ENCODE peak calls at places on chromosomes 3 and 15, in eight cellular contexts. K, L, M, J, W, C, N and P are unnamed samples.

GRCh38 chr15:101439920-101440319 is 49.6 kb downstream of the PCSK6 start:
- DNase-seq in K (no peak), L (no peak), M (no peak), J (no peak), W (no peak), C (no peak), N (no peak), P (no peak)

GRCh38 chr3:14363976-14364375 is 38.4 kb upstream of the SLC6A6 start:
- DNase-seq in K (no peak), L (no peak), M (no peak), J (no peak), W (no peak), C (no peak), N (no peak), P (no peak)

GRCh38 chr3:196569003-196569516 is 600 bp downstream of the FBXO45 start:
- DNase-seq in K (peak; percentile 71), L (peak; percentile 50), M (peak; percentile 14), J (no peak), W (peak; percentile 36), C (peak; percentile 13), N (no peak), P (no peak)

GRCh38 chr3:136787226-136787793 is 31.6 kb upstream of the SLC35G2 start:
- DNase-seq in K (no peak), L (peak; percentile 21), M (peak; percentile 27), J (no peak), W (peak; percentile 50), C (no peak), N (no peak), P (peak; percentile 32)

GRCh38 chr15:37933685-37934084 is 755 bp upstream of the TMCO5A start:
- DNase-seq in K (no peak), L (no peak), M (no peak), J (no peak), W (no peak), C (no peak), N (no peak), P (no peak)

GRCh38 chr3:190811775-190812480 is 50.6 kb downstream of the GMNC start:
- DNase-seq in K (peak; percentile 85), L (peak; percentile 30), M (peak; percentile 54), J (peak; percentile 67), W (peak; percentile 33), C (peak; percentile 10), N (no peak), P (peak; percentile 75)

GRCh38 chr3:117526485-117527079 is 817.0 kb downstream of the TUSC7 start:
- DNase-seq in K (peak; percentile 47), L (peak; percentile 1), M (peak; percentile 4), J (peak; percentile 2), W (peak; percentile 40), C (no peak), N (no peak), P (peak; percentile 20)

GRCh38 chr15:59991919-59992318 is 12.2 kb upstream of the FOXB1 start:
- DNase-seq in K (no peak), L (no peak), M (no peak), J (no peak), W (no peak), C (no peak), N (no peak), P (no peak)

GRCh38 chr15:28942046-28942445 is 56.3 kb downstream of the APBA2 start:
- DNase-seq in K (no peak), L (no peak), M (no peak), J (no peak), W (no peak), C (no peak), N (no peak), P (no peak)

GRCh38 chr15:34650177-34650576 is 66.7 kb upstream of the GOLGA8B start:
- DNase-seq in K (no peak), L (peak; percentile 78), M (no peak), J (no peak), W (no peak), C (no peak), N (no peak), P (no peak)

GRCh38 chr3:85864896-85865295 is 906.1 kb downstream of the CADM2 start:
- DNase-seq in K (no peak), L (no peak), M (no peak), J (no peak), W (no peak), C (no peak), N (no peak), P (no peak)

GRCh38 chr15:61835476-61836106 is 224.7 kb downstream of the VPS13C start:
- DNase-seq in K (peak; percentile 88), L (peak; percentile 66), M (peak; percentile 35), J (peak; percentile 21), W (peak; percentile 52), C (peak; percentile 56), N (no peak), P (peak; percentile 18)

GRCh38 chr15:31128919-31129768 is 27.6 kb upstream of the TRPM1 start:
- DNase-seq in K (peak; percentile 82), L (peak; percentile 67), M (peak; percentile 18), J (no peak), W (peak; percentile 78), C (peak; percentile 47), N (no peak), P (no peak)

GRCh38 chr3:12557472-12558105 is 702 bp downstream of the MKRN2 start:
- DNase-seq in K (no peak), L (peak; percentile 46), M (peak; percentile 49), J (no peak), W (peak; percentile 54), C (no peak), N (no peak), P (no peak)

DNA sequence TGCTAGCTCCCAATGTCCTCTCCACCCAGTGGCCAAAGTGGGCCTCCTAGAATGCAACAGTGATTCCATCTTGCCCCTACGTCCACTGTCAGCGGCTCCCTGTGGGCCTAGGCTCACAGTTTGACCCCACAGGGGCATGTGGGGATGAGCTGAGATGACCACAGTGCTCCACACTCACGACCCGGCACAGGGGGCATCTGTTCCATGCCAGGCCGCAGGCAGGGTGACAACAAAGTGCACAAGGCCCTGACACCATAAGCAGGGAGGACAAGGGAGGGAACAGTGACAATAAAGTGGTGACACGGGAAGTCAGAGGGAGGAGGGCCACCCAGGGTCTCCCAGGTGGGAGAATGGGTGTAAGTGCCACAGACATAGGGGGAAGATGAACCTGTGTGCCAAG is 5.1 kb upstream of the PLXNA1 start:
- DNase-seq in K (no peak), L (no peak), M (no peak), J (no peak), W (no peak), C (no peak), N (no peak), P (no peak)
- H3K27ac ChIP-seq in K (no peak overlapping the region), L (no peak overlapping the region), M (no peak overlapping the region), J (no peak overlapping the region), W (no peak overlapping the region), C (no peak overlapping the region), N (no peak overlapping the region), P (no peak overlapping the region)

GRCh38 chr3:192408007-192408655 is 319.2 kb downstream of the FGF12 start:
- DNase-seq in K (peak; percentile 61), L (no peak), M (no peak), J (no peak), W (peak; percentile 43), C (no peak), N (no peak), P (no peak)
- TF ChIP-seq POLR2AphosphoS5 in K (no peak), L (no peak), M (no peak), J (no peak), W (no peak), C (no peak), N (no peak), P (no peak)

GRCh38 chr3:154427685-154428291 is 2.2 kb downstream of the GPR149 start:
- DNase-seq in K (peak; percentile 65), L (no peak), M (no peak), J (no peak), W (no peak), C (no peak), N (no peak), P (no peak)

GRCh38 chr3:154430014-154430413 is at the start of gene GPR149:
- DNase-seq in K (peak; percentile 56), L (no peak), M (no peak), J (peak; percentile 23), W (peak; percentile 1), C (no peak), N (no peak), P (no peak)

GRCh38 chr3:154431043-154431442 is 1.1 kb upstream of the GPR149 start:
- DNase-seq in K (no peak), L (no peak), M (no peak), J (peak; percentile 6), W (no peak), C (no peak), N (no peak), P (no peak)

GRCh38 chr3:154422694-154423093 is 7.3 kb downstream of the GPR149 start:
- DNase-seq in K (no peak), L (no peak), M (no peak), J (no peak), W (no peak), C (no peak), N (no peak), P (no peak)

DNA sequence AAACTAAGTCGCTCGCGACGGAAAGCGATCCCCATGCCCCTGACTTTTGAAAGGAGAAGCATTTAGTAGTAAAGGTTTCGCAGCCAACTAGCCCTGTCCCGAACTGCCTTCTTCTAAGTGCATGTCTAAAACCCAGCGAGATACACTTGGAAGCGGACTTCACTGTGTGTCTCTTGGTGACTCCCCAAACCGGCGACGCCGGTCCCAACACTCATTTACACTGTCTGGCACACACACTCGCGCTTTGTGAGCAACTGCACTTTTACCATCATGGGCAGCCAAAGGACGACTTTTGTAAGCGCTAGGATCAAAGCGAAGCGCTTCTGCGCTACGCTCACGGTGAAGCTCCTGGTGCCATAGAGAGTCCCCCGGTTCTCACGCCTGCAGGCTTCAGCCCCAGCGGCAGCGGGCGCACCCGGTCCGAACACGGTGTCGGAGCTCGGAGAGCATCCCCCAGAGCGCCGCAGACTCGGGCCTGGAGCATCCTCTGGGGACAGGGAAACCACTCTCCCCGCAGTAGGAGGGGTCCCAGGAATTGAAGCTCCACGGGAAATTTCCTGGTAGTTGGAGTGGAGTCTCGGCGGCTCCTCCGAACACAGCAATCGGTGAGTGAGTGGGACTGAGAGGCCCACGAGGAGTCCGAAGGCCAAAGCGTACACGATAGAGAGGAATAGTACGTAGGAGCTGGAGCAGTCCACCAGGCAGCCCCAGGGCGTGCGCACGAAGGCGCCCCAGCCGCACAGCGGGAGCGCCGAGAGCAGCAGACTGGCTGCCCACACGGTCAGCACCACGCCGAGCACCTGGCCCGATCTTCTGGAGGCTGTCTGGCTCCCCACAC is 1.4 kb downstream of the GPR149 start:
- DNase-seq in K (peak; percentile 72), L (no peak), M (no peak), J (no peak), W (no peak), C (no peak), N (no peak), P (no peak)
- TF ChIP-seq EZH2 in K (no peak), L (no peak), M (no peak), J (no peak), W (peak; percentile 38), C (peak; percentile 77), N (no peak), P (peak; percentile 97)

DNA sequence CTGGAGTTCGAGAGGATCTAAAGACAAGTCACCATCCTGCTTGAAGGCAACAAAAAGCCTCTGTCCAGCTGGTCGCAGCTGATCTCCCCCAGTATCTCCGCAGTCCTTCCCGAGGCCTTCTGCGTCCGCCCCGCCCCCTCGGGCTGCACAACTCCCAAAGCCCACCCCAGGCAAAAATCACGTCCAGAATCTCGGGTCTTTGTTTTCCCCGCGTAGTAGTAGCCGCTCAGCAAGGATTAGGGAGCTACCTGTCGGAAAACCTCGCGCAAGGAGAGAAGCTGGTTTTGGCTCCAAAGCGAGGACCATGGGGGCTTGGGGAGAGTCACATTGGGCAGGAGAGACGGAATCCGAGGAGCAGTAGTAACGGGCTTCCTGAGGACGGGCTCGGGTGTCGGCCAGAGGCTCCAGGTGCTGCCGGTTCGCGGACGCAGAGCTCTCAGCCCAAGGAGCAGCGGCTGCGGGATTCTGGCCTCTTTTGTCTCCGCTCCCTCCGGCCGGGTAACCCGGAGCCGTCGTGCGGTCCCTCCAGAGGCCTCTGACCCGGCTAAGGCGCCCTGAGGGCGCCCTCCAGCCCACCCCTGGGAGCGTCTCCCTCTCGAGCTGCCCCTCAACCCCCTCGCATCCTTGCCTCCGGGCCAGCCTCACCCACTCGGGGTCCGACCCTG is 401 bp downstream of the ZSCAN29 start:
- DNase-seq in K (peak; percentile 66), L (peak; percentile 63), M (peak; percentile 27), J (no peak), W (peak; percentile 48), C (no peak), N (no peak), P (no peak)
- H3K27ac ChIP-seq in K (no peak overlapping the region), L (peak overlapping the region; percentile 89), M (peak overlapping the region; percentile 94), J (peak overlapping the region; percentile 89), W (peak overlapping the region; percentile 48), C (peak overlapping the region; percentile 33), N (peak overlapping the region; percentile 76), P (no peak overlapping the region)